ENCODE peak calls at places on chromosomes 12 and 14, in eight cellular contexts. Q, Y, D, O, X, S, W and U are unnamed samples.

GRCh38 chr12:120950807-120951206 is 27.5 kb upstream of the HNF1A start:
- DNase-seq in Q (no peak), D (no peak), S (no peak), W (no peak), X (no peak), O (no peak), Y (no peak), U (no peak)

GRCh38 chr12:39619316-39619659 is 315 bp downstream of the ABCD2 start:
- DNase-seq in D (no peak), O (no peak), Y (peak), X (no peak), Q (no peak), W (no peak), S (no peak), U (peak)

GRCh38 chr12:6062427-6063378 is 61.8 kb downstream of the VWF start:
- DNase-seq in S (peak), X (peak), W (no peak), O (peak), Y (peak), D (peak), Q (peak), U (peak)

GRCh38 chr12:53952335-53952694 is 2.4 kb upstream of the HOXC12 start:
- DNase-seq in Q (no peak), D (no peak), W (no peak), S (no peak), X (no peak), O (no peak), Y (no peak), U (peak)

GRCh38 chr14:70357557-70357956 is 1.9 kb downstream of the COX16 start:
- DNase-seq in W (no peak), D (no peak), Y (no peak), Q (no peak), X (no peak), O (no peak), S (no peak), U (no peak)

GRCh38 chr14:68527329-68527851 is 265.5 kb downstream of the ZFP36L1 start:
- DNase-seq in Q (peak), S (no peak), Y (no peak), D (no peak), X (no peak), W (no peak), O (no peak), U (no peak)

GRCh38 chr14:75430526-75430925 is 2.7 kb downstream of the JDP2 start:
- DNase-seq in W (peak), Y (no peak), D (no peak), O (no peak), S (no peak), Q (no peak), X (peak), U (no peak)

GRCh38 chr14:75549169-75549568 is 26.9 kb downstream of the BATF start:
- DNase-seq in Y (no peak), Q (no peak), S (peak), O (no peak), X (no peak), D (peak), W (no peak), U (no peak)

GRCh38 chr14:74048291-74048690 is 29.1 kb downstream of the BBOF1 start:
- DNase-seq in Q (peak), S (no peak), Y (no peak), W (no peak), O (no peak), D (no peak), X (peak), U (peak)

GRCh38 chr12:31859232-31859977 is 99.8 kb upstream of the RESF1 start:
- DNase-seq in Q (no peak), S (no peak), Y (no peak), O (no peak), W (no peak), X (no peak), D (peak), U (no peak)

GRCh38 chr12:88310069-88310468 is 168.0 kb downstream of the TMTC3 start:
- DNase-seq in O (no peak), S (no peak), X (peak), D (no peak), Q (no peak), Y (no peak), W (no peak), U (peak)

GRCh38 chr12:3453947-3454675 is 36.9 kb upstream of the PRMT8 start:
- DNase-seq in O (no peak), X (peak), Q (peak), S (no peak), Y (no peak), W (no peak), D (no peak), U (peak)

GRCh38 chr12:88015825-88016224 is 13.4 kb downstream of the C12orf50 start:
- DNase-seq in Q (no peak), X (no peak), Y (no peak), S (no peak), D (no peak), W (no peak), O (no peak), U (no peak)

GRCh38 chr14:105473677-105474477 is 744 bp upstream of the CRIP2 start:
- DNase-seq in Y (no peak), X (peak), S (peak), Q (peak), W (peak), D (peak), O (peak), U (peak)

GRCh38 chr12:18690653-18691052 is 47.2 kb downstream of the PLCZ1 start:
- DNase-seq in D (no peak), X (peak), O (no peak), Q (peak), S (no peak), Y (no peak), W (no peak), U (peak)

GRCh38 chr12:126807312-126807711 is 1459.7 kb upstream of the TMEM132C start:
- DNase-seq in D (no peak), Q (no peak), Y (no peak), O (no peak), W (no peak), X (no peak), S (no peak), U (no peak)

GRCh38 chr14:90305176-90305601 is 26.6 kb downstream of the NRDE2 start:
- DNase-seq in W (no peak), Q (no peak), X (no peak), D (no peak), O (no peak), Y (no peak), S (no peak), U (no peak)

GRCh38 chr14:53792909-53793308 is 163.7 kb downstream of the BMP4 start:
- DNase-seq in D (no peak), W (no peak), X (no peak), Y (no peak), S (no peak), O (no peak), Q (peak), U (no peak)

GRCh38 chr14:94375552-94376107 is 12.8 kb downstream of the SERPINA1 start:
- DNase-seq in S (no peak), Q (no peak), D (no peak), Y (no peak), O (no peak), X (no peak), W (no peak), U (no peak)

GRCh38 chr14:96027356-96028335 is 11.5 kb upstream of the C14orf132 start:
- DNase-seq in O (no peak), Y (no peak), W (no peak), S (no peak), Q (no peak), D (no peak), X (no peak), U (no peak)

GRCh38 chr12:62803756-62804155 is 131.2 kb downstream of the PPM1H start:
- DNase-seq in W (no peak), O (no peak), Q (no peak), D (no peak), X (no peak), S (no peak), Y (no peak), U (no peak)

GRCh38 chr12:62801796-62802195 is 133.2 kb downstream of the PPM1H start:
- DNase-seq in Y (no peak), X (no peak), S (no peak), O (no peak), D (no peak), W (no peak), Q (no peak), U (no peak)

GRCh38 chr12:62800707-62801400 is 134.1 kb downstream of the PPM1H start:
- DNase-seq in D (no peak), S (no peak), Y (no peak), X (no peak), O (no peak), Q (no peak), W (no peak), U (no peak)

GRCh38 chr12:62802321-62802720 is 132.6 kb downstream of the PPM1H start:
- DNase-seq in D (no peak), X (no peak), Y (no peak), W (no peak), Q (no peak), O (no peak), S (no peak), U (peak)

DNA sequence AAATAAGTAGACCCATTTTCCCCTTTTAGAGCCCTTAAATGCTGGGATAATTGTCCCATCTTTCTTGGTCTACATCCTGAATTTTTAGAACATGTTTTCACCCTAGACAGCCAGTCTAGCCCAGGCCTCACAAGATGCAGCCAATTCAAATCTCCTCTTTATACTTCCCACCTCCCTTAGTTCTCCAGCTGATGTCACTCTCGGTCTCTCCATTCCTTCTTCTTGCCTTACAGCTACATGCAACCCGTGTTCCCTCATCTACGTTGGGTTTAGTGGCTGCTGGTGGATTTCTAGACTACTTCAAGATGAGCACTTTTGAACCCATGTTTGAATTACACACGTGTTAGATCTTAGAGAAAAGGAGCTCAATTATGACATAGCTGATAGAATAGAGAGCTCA is 132.0 kb downstream of the PPM1H start:
- DNase-seq in Y (no peak), W (no peak), O (no peak), D (no peak), X (peak), Q (no peak), S (no peak), U (no peak)
- TF ChIP-seq CTCF in Y (no peak), W (no peak), O (peak), D (no peak), X (peak), Q (no peak), S (no peak), U (no peak)

GRCh38 chr12:68976304-68976915 is 43.4 kb upstream of the CPM start:
- DNase-seq in O (no peak), S (no peak), D (no peak), Y (no peak), X (no peak), Q (peak), W (no peak), U (no peak)

GRCh38 chr12:68977335-68977734 is 44.4 kb upstream of the CPM start:
- DNase-seq in X (no peak), W (no peak), Y (no peak), S (no peak), D (no peak), Q (no peak), O (no peak), U (no peak)

GRCh38 chr12:68977909-68978610 is 45.1 kb upstream of the CPM start:
- DNase-seq in Y (no peak), D (no peak), O (no peak), W (no peak), S (no peak), Q (no peak), X (no peak), U (no peak)

GRCh38 chr12:68978678-68979077 is 45.7 kb upstream of the CPM start:
- DNase-seq in D (no peak), Q (no peak), S (no peak), X (no peak), W (no peak), O (no peak), Y (no peak), U (no peak)

DNA sequence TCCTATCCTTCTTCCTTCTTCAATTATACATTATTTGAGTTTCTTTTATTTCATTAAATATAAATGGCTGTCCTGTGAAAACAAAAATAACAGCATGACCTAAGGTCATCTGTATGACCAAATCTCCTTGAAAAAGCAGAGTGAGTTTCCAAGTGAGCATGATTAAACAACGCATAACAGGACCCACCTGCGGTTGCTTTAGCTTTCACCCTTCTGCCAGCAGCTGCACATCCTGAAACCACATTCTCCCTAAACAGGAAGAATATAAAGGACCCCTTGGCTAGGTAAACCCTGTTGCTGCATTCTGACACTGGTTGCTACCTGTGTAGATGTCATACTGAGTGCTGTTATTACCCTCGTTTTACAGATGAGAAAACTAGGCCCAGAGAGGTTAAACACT is 42.8 kb upstream of the CPM start:
- DNase-seq in X (no peak), O (no peak), D (no peak), Y (peak), Q (no peak), W (no peak), S (no peak), U (no peak)
- TF ChIP-seq CTCF in X (no peak), O (no peak), D (no peak), Y (no peak), Q (no peak), W (no peak), S (no peak), U (no peak)

GRCh38 chr14:63438065-63438757 is 105.0 kb downstream of the PPP2R5E start:
- DNase-seq in D (no peak), O (no peak), Q (peak), W (peak), X (peak), Y (peak), S (no peak), U (peak)
- TF ChIP-seq CTCF in D (peak), O (peak), Q (no peak), W (no peak), X (no peak), Y (peak), S (peak), U (peak)

DNA sequence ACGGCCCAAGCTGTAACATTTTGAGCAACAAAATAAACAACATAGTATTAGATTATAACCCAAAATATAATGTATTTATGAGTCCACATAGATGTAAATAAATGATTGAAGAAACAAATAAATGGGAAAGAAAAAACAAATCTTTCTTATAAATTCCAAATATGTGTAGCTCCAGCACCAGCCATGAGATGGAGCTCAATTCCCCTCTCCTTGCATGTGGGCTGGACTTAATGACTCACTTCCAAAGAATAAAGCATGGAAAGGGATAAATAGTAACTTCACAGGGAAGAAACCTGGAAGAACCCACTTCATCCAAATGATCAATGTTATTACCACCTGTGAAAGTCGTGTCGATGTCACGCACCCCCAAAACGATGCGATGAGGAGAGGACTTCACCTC is 158.8 kb downstream of the RPAP3 start:
- DNase-seq in Y (no peak), D (no peak), S (no peak), Q (no peak), W (no peak), X (peak), O (no peak), U (peak)
- TF ChIP-seq CTCF in Y (no peak), D (no peak), S (no peak), Q (no peak), W (no peak), X (peak), O (no peak), U (peak)

GRCh38 chr12:20627001-20627588 is 68.0 kb upstream of the SLCO1C1 start:
- DNase-seq in W (no peak), S (no peak), O (no peak), Q (no peak), Y (no peak), X (no peak), D (no peak), U (no peak)

GRCh38 chr12:20628388-20628787 is 66.7 kb upstream of the SLCO1C1 start:
- DNase-seq in S (no peak), Y (no peak), W (no peak), Q (no peak), X (no peak), D (no peak), O (no peak), U (no peak)

GRCh38 chr12:20625531-20625930 is 69.6 kb upstream of the SLCO1C1 start:
- DNase-seq in X (no peak), W (no peak), Q (no peak), Y (no peak), O (no peak), D (no peak), S (no peak), U (no peak)

GRCh38 chr12:20628999-20629398 is 66.1 kb upstream of the SLCO1C1 start:
- DNase-seq in Y (no peak), D (no peak), W (no peak), Q (no peak), S (no peak), O (no peak), X (no peak), U (no peak)

GRCh38 chr12:20624718-20625117 is 70.4 kb upstream of the SLCO1C1 start:
- DNase-seq in D (no peak), X (peak), S (no peak), O (no peak), Y (no peak), Q (peak), W (no peak), U (peak)
- TF ChIP-seq CTCF in D (no peak), X (peak), S (no peak), O (peak), Y (no peak), Q (no peak), W (peak), U (peak)

GRCh38 chr14:98231210-98231609 is 1040.8 kb downstream of the BCL11B start:
- DNase-seq in Y (no peak), S (no peak), X (no peak), Q (no peak), O (no peak), W (no peak), D (no peak), U (no peak)

GRCh38 chr14:98233656-98234055 is 1038.3 kb downstream of the BCL11B start:
- DNase-seq in X (no peak), W (no peak), Q (no peak), D (no peak), Y (no peak), S (no peak), O (no peak), U (peak)

GRCh38 chr14:98237939-98238338 is 1034.1 kb downstream of the BCL11B start:
- DNase-seq in Q (no peak), X (no peak), Y (no peak), S (no peak), O (no peak), W (no peak), D (no peak), U (no peak)

GRCh38 chr14:98236314-98236713 is 1035.7 kb downstream of the BCL11B start:
- DNase-seq in Y (no peak), O (no peak), Q (no peak), D (no peak), X (no peak), S (no peak), W (no peak), U (no peak)

GRCh38 chr14:98234208-98234607 is 1037.8 kb downstream of the BCL11B start:
- DNase-seq in Y (no peak), W (no peak), O (no peak), S (no peak), Q (no peak), X (no peak), D (no peak), U (peak)
- TF ChIP-seq CTCF in Y (no peak), W (no peak), O (no peak), S (no peak), Q (no peak), X (no peak), D (no peak), U (no peak)

GRCh38 chr12:108853426-108853825 is 4.0 kb downstream of the SSH1 start:
- DNase-seq in X (no peak), O (no peak), W (no peak), D (no peak), S (no peak), Q (no peak), Y (no peak), U (no peak)

GRCh38 chr12:108854055-108854452 is 3.3 kb downstream of the SSH1 start:
- DNase-seq in S (no peak), O (no peak), Y (no peak), X (peak), D (no peak), W (no peak), Q (peak), U (peak)

GRCh38 chr12:108852674-108853073 is 4.7 kb downstream of the SSH1 start:
- DNase-seq in X (peak), S (no peak), Y (no peak), D (no peak), W (no peak), Q (no peak), O (no peak), U (no peak)

GRCh38 chr12:108849653-108850052 is 7.7 kb downstream of the SSH1 start:
- DNase-seq in Y (no peak), Q (no peak), O (no peak), S (no peak), X (no peak), D (no peak), W (no peak), U (no peak)

GRCh38 chr12:108850854-108851573 is 6.4 kb downstream of the SSH1 start:
- DNase-seq in Q (no peak), D (peak), S (peak), O (no peak), X (peak), Y (no peak), W (peak), U (no peak)
- TF ChIP-seq CTCF in Q (no peak), D (peak), S (peak), O (peak), X (peak), Y (no peak), W (peak), U (no peak)

GRCh38 chr14:56487090-56487667 is 92.4 kb upstream of the TMEM260 start:
- DNase-seq in D (no peak), S (no peak), W (no peak), O (no peak), X (peak), Y (no peak), Q (no peak), U (peak)

GRCh38 chr14:56488306-56488705 is 91.3 kb upstream of the TMEM260 start:
- DNase-seq in W (no peak), X (no peak), O (no peak), S (no peak), Q (no peak), D (no peak), Y (no peak), U (peak)

GRCh38 chr14:56487761-56488160 is 91.8 kb upstream of the TMEM260 start:
- DNase-seq in Y (no peak), O (no peak), D (no peak), W (no peak), X (peak), S (no peak), Q (no peak), U (peak)

DNA sequence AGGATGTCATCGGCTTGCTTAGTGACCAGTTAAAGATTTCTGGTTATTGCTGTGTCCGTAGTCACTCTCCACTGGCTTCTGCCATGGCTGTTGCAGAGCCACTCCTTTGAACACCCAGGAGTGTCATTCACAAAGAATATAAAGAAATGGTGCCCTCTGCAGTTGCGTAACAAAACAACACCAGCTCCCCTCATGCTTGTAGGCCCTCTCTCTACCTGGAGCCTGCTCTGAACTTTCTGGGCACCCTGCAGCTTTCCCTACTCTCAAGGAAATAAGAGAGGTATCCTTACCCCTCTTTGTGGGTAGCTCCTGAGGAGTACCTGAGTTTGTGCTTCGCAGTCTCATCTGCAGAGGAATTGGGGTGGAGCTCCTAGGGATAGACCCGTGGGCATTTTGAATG is 97.3 kb upstream of the TMEM260 start:
- DNase-seq in W (no peak), S (no peak), O (no peak), Y (no peak), D (no peak), X (peak), Q (peak), U (peak)
- TF ChIP-seq CTCF in W (no peak), S (no peak), O (peak), Y (peak), D (peak), X (peak), Q (peak), U (no peak)